ENCODE peak calls at places on chromosomes 7 and 10, in four cellular contexts. W is H1, M is K562, E is GM12878. P is an unnamed sample.

GRCh38 chr10:608331-609265 is 80.9 kb downstream of the DIP2C start:
- DNase-seq in W (no peak), E (peak), M (no peak), P (no peak)

GRCh38 chr7:120792861-120793130 is 65.1 kb downstream of the TSPAN12 start:
- DNase-seq in W (no peak), M (no peak), E (no peak), P (no peak)

GRCh38 chr7:40755438-40755837 is 620.6 kb downstream of the SUGCT start:
- DNase-seq in E (no peak), W (no peak), M (no peak), P (no peak)

GRCh38 chr7:134851141-134851540 is 71.7 kb downstream of the CALD1 start:
- DNase-seq in W (no peak), E (no peak), M (no peak), P (no peak)

GRCh38 chr10:79145174-79145483 is 76.4 kb downstream of the ZMIZ1 start:
- DNase-seq in W (no peak), M (no peak), E (no peak), P (no peak)

GRCh38 chr10:97140284-97140846 is 45.4 kb downstream of the SLIT1 start:
- DNase-seq in E (no peak), M (no peak), W (no peak), P (peak)

GRCh38 chr10:122264442-122264841 is 6.7 kb upstream of the BTBD16 start:
- DNase-seq in M (no peak), E (no peak), W (no peak), P (no peak)

GRCh38 chr7:116500071-116500853 is 724 bp downstream of the CAV2 start:
- DNase-seq in M (peak), E (no peak), W (no peak), P (peak)

GRCh38 chr7:136883046-136883445 is 14.6 kb downstream of the CHRM2 start:
- DNase-seq in M (no peak), W (no peak), E (no peak), P (no peak)

GRCh38 chr7:142445019-142445686 is 187.3 kb upstream of the PRSS58 start:
- DNase-seq in M (no peak), W (no peak), E (no peak), P (no peak)
- TF ChIP-seq TAF1 in M (no peak), W (no peak), E (no peak), P (no peak)

DNA sequence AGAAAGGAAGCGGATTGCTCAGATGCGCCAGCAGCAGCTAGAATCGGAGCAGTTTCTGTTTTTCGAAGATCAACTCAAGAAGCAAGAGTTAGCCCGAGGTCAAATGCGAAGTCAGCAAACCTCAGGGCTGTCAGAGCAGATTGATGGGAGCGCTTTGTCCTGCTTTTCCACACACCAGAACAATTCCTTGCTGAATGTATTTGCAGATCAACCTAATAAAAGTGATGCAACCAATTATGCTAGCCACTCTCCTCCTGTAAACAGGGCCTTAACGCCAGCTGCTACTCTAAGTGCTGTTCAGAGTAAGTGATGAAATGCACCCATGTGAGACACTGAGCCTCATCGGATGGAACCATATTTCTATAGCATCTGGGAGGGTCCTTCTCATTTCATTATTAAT is 33.1 kb downstream of the STAMBPL1 start:
- DNase-seq in M (no peak), E (no peak), W (no peak), P (peak)
- TF ChIP-seq RAD21 in M (no peak), E (no peak), W (no peak), P (no peak)

GRCh38 chr10:43806851-43807640 is 158.4 kb upstream of the ZNF32 start:
- DNase-seq in E (no peak), M (no peak), W (no peak), P (no peak)

GRCh38 chr10:43808136-43808535 is 159.5 kb upstream of the ZNF32 start:
- DNase-seq in E (peak), M (no peak), W (no peak), P (no peak)

GRCh38 chr10:43801137-43801536 is 152.5 kb upstream of the ZNF32 start:
- DNase-seq in W (no peak), E (no peak), M (no peak), P (no peak)

GRCh38 chr10:43802988-43803696 is 154.5 kb upstream of the ZNF32 start:
- DNase-seq in M (no peak), E (no peak), W (no peak), P (no peak)

GRCh38 chr10:43803816-43804215 is 155.1 kb upstream of the ZNF32 start:
- DNase-seq in M (no peak), W (no peak), E (no peak), P (no peak)
- TF ChIP-seq TAF1 in M (no peak), W (no peak), E (no peak), P (no peak)

GRCh38 chr10:54800677-54801480 is at the start of gene PCDH15:
- DNase-seq in M (no peak), W (peak), E (peak), P (peak)
- TF ChIP-seq RAD21 in M (no peak), W (peak), E (peak), P (peak)